ENCODE peak calls at places on chromosomes 3 and 15, in ten cellular contexts. C, V, O, K, A, T, R, L, U and P are unnamed samples.

GRCh38 chr15:63703641-63704040 is 106.5 kb downstream of the FBXL22 start:
- DNase-seq in O (no peak), C (no peak), L (no peak), K (no peak), R (no peak), A (no peak), U (no peak), T (no peak), V (no peak), P (no peak)

GRCh38 chr3:61562810-61563613 is 1.6 kb downstream of the PTPRG start:
- DNase-seq in T (no peak), O (no peak), V (no peak), U (peak), A (peak), L (peak), R (no peak), K (peak), C (no peak), P (peak)

GRCh38 chr15:83250766-83251165 is 33.7 kb downstream of the BNC1 start:
- DNase-seq in C (no peak), O (no peak), K (no peak), L (no peak), U (no peak), T (no peak), R (peak), V (no peak), A (no peak), P (no peak)

GRCh38 chr3:162704991-162705390 is 1208.4 kb downstream of the OTOL1 start:
- DNase-seq in L (no peak), C (no peak), R (no peak), T (no peak), O (no peak), K (no peak), V (no peak), U (no peak), A (no peak), P (no peak)

GRCh38 chr3:193711165-193711485 is 118.1 kb downstream of the OPA1 start:
- DNase-seq in O (no peak), K (no peak), C (no peak), V (no peak), R (no peak), U (no peak), T (no peak), A (no peak), L (no peak), P (no peak)

GRCh38 chr3:20055020-20055775 is 15.0 kb downstream of the KAT2B start:
- DNase-seq in R (no peak), C (peak), V (no peak), L (no peak), T (no peak), A (no peak), U (peak), O (no peak), K (no peak), P (no peak)

GRCh38 chr15:55742498-55742926 is 440 bp downstream of the PRTG start:
- DNase-seq in U (peak), R (no peak), O (no peak), K (peak), V (no peak), C (no peak), L (peak), T (peak), A (peak), P (no peak)

GRCh38 chr3:132550579-132551305 is 46.3 kb upstream of the ACKR4 start:
- DNase-seq in A (no peak), K (no peak), O (no peak), L (no peak), C (no peak), V (no peak), T (no peak), R (no peak), U (peak), P (no peak)

GRCh38 chr3:168026764-168027163 is 69.0 kb downstream of the GOLIM4 start:
- DNase-seq in C (no peak), R (no peak), K (no peak), L (no peak), T (no peak), V (no peak), U (no peak), A (no peak), O (no peak), P (no peak)

GRCh38 chr3:166510382-166510781 is 673.2 kb upstream of the BCHE start:
- DNase-seq in R (no peak), V (no peak), U (no peak), O (no peak), L (no peak), A (no peak), C (no peak), K (no peak), T (no peak), P (no peak)

GRCh38 chr3:97872209-97873042 is 50.6 kb downstream of the CRYBG3 start:
- DNase-seq in R (peak), O (no peak), U (peak), T (no peak), L (peak), K (peak), V (no peak), A (peak), C (no peak), P (no peak)

GRCh38 chr15:80072285-80072684 is 12.8 kb downstream of the ZFAND6 start:
- DNase-seq in C (no peak), T (peak), V (no peak), O (peak), U (peak), L (peak), R (peak), A (peak), K (peak), P (no peak)

GRCh38 chr3:167684389-167684993 is 30.7 kb upstream of the WDR49 start:
- DNase-seq in R (peak), L (peak), V (no peak), K (peak), A (peak), O (peak), T (peak), U (peak), C (peak), P (no peak)

GRCh38 chr3:154954750-154955149 is 125.4 kb upstream of the MME start:
- DNase-seq in R (peak), C (no peak), O (no peak), A (no peak), L (peak), T (no peak), U (peak), K (no peak), V (no peak), P (no peak)

GRCh38 chr3:34388836-34389235 is 590.4 kb downstream of the PDCD6IP start:
- DNase-seq in L (no peak), U (no peak), V (no peak), K (no peak), C (no peak), O (no peak), R (no peak), A (no peak), T (no peak), P (no peak)

GRCh38 chr3:119676020-119676419 is 1.2 kb downstream of the COX17 start:
- DNase-seq in L (no peak), T (no peak), C (no peak), A (no peak), V (no peak), U (no peak), O (no peak), K (no peak), R (no peak), P (no peak)